ENCODE peak calls at places on chromosomes 1 and 21, in four cellular contexts. One of them, this sample, is unnamed.
A peak's percentile ranks its signal among the peaks of the same experiment; 100 is the strongest.

GRCh38 chr1:205449254-205449749 is 6.5 kb downstream of the BLACAT1 start:
- DNase-seq in H9: no peak
- DNase-seq in IMR-90: no peak
- DNase-seq in H1: no peak
- DNase-seq in this sample: peak; percentile 48

GRCh38 chr1:212359794-212360479 is 54.7 kb downstream of the PACC1 start:
- DNase-seq in H9: no peak
- DNase-seq in IMR-90: no peak
- DNase-seq in H1: no peak
- DNase-seq in this sample: no peak

GRCh38 chr1:110164951-110165350 is 14.7 kb downstream of the SLC6A17 start:
- DNase-seq in H9: no peak
- DNase-seq in IMR-90: no peak
- DNase-seq in H1: no peak
- DNase-seq in this sample: no peak

GRCh38 chr1:234281826-234282489 is 91.3 kb upstream of the COA6 start:
- DNase-seq in H9: no peak
- DNase-seq in IMR-90: no peak
- DNase-seq in H1: no peak
- DNase-seq in this sample: peak; percentile 90

GRCh38 chr1:100348549-100349144 is 3.7 kb upstream of the CDC14A start:
- DNase-seq in H9: no peak
- DNase-seq in IMR-90: no peak
- DNase-seq in H1: no peak
- DNase-seq in this sample: no peak

GRCh38 chr1:66944330-66945274 is 19.8 kb downstream of the MIER1 start:
- DNase-seq in H9: no peak
- DNase-seq in IMR-90: peak; percentile 85
- DNase-seq in H1: no peak
- DNase-seq in this sample: peak; percentile 55

GRCh38 chr1:56799605-56800398 is 19.4 kb downstream of the FYB2 start:
- DNase-seq in H9: no peak
- DNase-seq in IMR-90: peak; percentile 81
- DNase-seq in H1: no peak
- DNase-seq in this sample: no peak

GRCh38 chr1:216723274-216723780 is at the start of gene ESRRG:
- DNase-seq in H9: peak; percentile 90
- DNase-seq in IMR-90: peak; percentile 17
- DNase-seq in H1: peak; percentile 58
- DNase-seq in this sample: peak; percentile 83

GRCh38 chr1:30876451-30877204 is 31.9 kb downstream of the SDC3 start:
- DNase-seq in H9: no peak
- DNase-seq in IMR-90: no peak
- DNase-seq in H1: no peak
- DNase-seq in this sample: no peak

GRCh38 chr1:240611619-240612490 is at the start of gene GREM2:
- DNase-seq in H9: peak; percentile 74
- DNase-seq in IMR-90: peak; percentile 95
- DNase-seq in H1: no peak
- DNase-seq in this sample: peak; percentile 75

GRCh38 chr1:168628807-168629206 is 52.4 kb downstream of the XCL1 start:
- DNase-seq in H9: no peak
- DNase-seq in IMR-90: peak; percentile 5
- DNase-seq in H1: no peak
- DNase-seq in this sample: peak; percentile 2

GRCh38 chr1:207840380-207840779 is 70.5 kb downstream of the CD34 start:
- DNase-seq in H9: no peak
- DNase-seq in IMR-90: no peak
- DNase-seq in H1: no peak
- DNase-seq in this sample: no peak

GRCh38 chr1:18922319-18922726 is 20.0 kb upstream of the ALDH4A1 start:
- DNase-seq in H9: no peak
- DNase-seq in IMR-90: peak; percentile 85
- DNase-seq in H1: no peak
- DNase-seq in this sample: no peak

GRCh38 chr21:42438316-42439205 is 34.9 kb downstream of the UBASH3A start:
- DNase-seq in H9: no peak
- DNase-seq in IMR-90: no peak
- DNase-seq in H1: no peak
- DNase-seq in this sample: no peak

DNA sequence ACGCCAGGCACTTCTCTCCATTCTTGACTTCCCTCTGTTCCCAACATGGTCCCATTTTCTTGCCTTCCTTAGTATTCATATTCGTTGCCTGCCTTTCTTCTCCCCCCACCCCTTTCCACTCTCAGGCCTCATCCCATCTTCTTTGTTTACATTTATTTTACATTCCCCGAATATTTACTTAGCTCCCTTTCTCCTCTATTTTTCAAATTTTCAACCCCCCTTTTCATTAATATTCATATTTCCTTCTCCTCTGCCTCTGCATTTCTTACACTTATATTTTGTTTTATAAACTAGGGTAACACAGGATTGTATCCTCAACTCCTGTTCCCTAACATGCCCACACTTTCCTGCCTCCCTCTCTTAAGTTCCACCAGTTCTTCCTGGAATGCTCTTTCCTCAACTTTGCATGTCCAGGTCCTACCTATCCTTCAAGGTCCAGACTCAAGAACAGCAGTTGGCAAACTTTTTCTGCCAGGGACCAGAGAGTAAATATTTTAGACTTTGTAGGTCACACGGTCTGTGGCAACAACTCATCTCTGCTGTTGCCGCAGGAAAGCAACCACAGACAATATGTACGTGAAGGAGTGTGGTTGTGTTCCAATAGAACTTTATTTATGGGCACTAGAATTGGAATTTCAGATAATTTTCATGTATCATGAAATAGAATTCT is 29.8 kb upstream of the A3GALT2 start:
- DNase-seq in H9: no peak
- DNase-seq in IMR-90: no peak
- DNase-seq in H1: no peak
- DNase-seq in this sample: no peak
- H2AK5ac ChIP-seq in H9: no peak overlapping the region
- H2AK5ac ChIP-seq in IMR-90: peak overlapping the region; percentile 95
- H2AK5ac ChIP-seq in H1: no peak overlapping the region
- H2AK5ac ChIP-seq in this sample: no peak overlapping the region

DNA sequence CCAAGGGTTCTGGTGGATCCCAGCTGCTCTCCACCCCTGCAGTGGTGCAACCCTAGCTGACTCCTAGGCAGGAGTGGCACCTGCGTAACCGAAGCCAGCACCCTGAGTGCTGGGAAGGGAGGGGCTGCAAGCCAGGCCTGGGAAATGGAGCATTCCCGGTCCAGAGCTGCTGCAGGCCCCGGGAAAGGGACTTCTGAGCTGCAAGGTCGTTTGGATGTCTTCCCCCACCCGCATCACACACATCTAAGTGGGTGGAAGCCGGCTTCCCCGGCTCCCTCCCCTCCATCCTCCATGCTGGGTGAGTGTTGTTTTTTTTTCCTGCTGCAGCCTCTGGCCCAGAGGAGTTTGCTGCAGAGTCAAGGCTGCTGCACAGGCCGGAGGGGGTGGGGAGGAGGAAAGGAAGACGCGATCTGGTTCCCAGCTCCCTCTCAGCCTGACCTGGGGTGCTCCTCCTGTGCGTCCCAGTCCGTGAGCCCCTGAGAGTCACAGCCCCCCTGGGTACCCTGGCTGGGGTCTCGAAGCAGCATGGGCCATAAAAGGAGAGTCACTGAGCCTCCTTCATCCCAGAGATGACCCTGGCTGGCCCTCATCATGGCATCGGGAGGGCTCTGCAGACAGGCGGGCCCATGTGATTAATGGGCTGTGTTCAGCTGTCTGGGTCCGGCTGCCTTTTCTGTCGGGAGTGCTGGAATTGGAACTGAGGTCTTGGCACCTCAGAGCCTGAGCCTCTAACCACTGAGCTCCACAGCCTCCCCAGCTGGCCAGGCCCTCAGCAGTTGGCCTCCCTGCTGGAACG is 16.2 kb downstream of the H6PD start:
- DNase-seq in H9: no peak
- DNase-seq in IMR-90: peak; percentile 21
- DNase-seq in H1: no peak
- DNase-seq in this sample: no peak
- H3K56ac ChIP-seq in H9: no peak overlapping the region
- H3K56ac ChIP-seq in IMR-90: no peak overlapping the region
- H3K56ac ChIP-seq in H1: no peak overlapping the region
- H3K56ac ChIP-seq in this sample: peak overlapping the region; percentile 42

DNA sequence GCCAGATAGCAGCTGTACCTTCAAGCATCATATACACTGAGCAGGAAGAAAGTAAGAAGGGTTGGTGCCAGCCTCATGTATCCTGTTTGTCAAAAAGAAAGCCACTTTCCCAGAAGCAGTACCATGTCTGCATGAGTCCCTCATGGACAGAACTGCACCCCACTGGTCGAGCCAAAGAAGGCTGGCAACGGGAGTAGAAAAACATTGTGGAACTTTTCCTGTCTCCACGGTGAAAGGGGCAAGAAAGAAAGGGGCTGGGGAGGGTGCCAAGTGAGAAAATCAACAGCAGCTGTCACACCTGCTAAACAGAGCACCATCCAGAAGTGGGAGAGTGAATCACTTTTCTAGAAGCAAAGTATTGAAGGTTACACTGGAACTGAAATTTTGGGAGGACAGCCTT is 621.7 kb downstream of the LMO4 start:
- DNase-seq in H9: no peak
- DNase-seq in IMR-90: no peak
- DNase-seq in H1: no peak
- DNase-seq in this sample: no peak
- H2AK5ac ChIP-seq in H9: no peak overlapping the region
- H2AK5ac ChIP-seq in IMR-90: no peak overlapping the region
- H2AK5ac ChIP-seq in H1: no peak overlapping the region
- H2AK5ac ChIP-seq in this sample: no peak overlapping the region

DNA sequence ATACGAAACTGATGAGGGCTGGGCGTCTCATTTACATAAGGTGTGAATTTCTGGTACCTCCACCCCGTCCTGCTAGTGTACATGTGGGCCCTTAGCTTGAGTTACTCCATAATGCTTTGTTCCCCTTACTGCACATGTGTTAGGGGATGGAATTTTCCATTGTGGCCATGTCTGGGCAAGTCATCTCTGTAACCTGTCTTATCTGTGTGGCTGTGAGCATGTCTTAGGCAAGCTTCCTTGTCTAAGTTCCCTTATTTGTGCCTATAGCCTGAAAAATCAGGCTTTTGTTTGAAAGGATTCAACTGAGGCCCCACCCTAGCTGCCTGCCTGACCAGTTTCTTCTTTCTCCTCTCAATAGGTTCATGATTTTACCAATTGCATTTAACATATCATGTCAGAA is 184.2 kb downstream of the RASAL2 start:
- DNase-seq in H9: no peak
- DNase-seq in IMR-90: no peak
- DNase-seq in H1: no peak
- DNase-seq in this sample: no peak
- H3K56ac ChIP-seq in H9: no peak overlapping the region
- H3K56ac ChIP-seq in IMR-90: no peak overlapping the region
- H3K56ac ChIP-seq in H1: no peak overlapping the region
- H3K56ac ChIP-seq in this sample: no peak overlapping the region

DNA sequence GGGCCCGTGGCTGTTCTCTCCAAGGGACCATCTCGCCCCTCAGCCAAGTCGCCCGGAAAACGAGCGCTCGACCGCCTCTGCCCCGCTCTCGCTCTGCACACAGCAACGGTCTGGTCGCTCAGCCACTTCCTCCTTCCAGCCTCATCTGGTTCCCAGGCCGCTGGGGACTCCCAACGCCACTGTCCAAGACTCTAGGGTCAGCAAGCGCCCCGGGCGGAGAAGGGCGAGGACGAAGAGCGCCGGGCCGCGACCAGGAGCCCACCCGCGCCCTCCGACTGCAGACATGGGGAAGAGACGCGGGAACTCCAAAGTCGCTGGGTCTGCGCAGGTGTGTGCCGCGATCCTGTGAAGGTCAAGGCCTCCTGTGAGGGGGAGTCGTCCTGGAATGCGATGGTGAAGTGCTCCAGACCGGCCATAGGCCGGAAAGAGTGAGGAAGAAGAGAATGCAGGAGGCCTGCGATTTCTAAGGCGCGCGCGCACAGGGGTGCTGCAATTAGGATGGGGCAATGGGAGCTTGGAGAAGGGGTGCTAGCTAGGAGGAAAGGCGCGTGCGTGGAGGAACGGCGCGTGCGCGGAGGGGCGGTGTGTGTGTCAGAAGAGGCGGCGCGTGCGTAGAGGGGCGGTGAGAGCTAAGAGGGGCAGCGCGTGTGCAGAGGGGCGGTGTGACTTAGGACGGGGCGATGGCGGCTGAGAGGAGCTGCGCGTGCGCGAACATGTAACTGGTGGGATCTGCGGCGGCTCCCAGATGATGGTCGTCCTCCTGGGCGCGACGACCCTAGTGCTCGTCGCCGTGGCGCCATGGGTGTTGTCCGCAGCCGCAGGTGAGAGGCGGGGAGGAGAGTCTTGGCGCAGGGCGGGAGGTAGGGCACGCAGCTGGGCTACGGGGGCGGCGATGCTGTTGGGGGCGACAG is at the start of gene IFNAR1:
- DNase-seq in H9: peak; percentile 98
- DNase-seq in IMR-90: peak; percentile 98
- DNase-seq in H1: peak; percentile 91
- DNase-seq in this sample: peak; percentile 98
- H2AK5ac ChIP-seq in H9: no peak within 1 kb of the TSS
- H2AK5ac ChIP-seq in IMR-90: peak within 1 kb of the TSS; percentile 78
- H2AK5ac ChIP-seq in H1: no peak within 1 kb of the TSS
- H2AK5ac ChIP-seq in this sample: no peak within 1 kb of the TSS

GRCh38 chr1:51314974-51315373 is 15.4 kb downstream of the TTC39A start:
- DNase-seq in H9: no peak
- DNase-seq in IMR-90: no peak
- DNase-seq in H1: no peak
- DNase-seq in this sample: no peak

GRCh38 chr1:51320967-51321923 is 9.1 kb downstream of the TTC39A start:
- DNase-seq in H9: no peak
- DNase-seq in IMR-90: no peak
- DNase-seq in H1: no peak
- DNase-seq in this sample: no peak

GRCh38 chr1:51316764-51317120 is 13.6 kb downstream of the TTC39A start:
- DNase-seq in H9: no peak
- DNase-seq in IMR-90: no peak
- DNase-seq in H1: no peak
- DNase-seq in this sample: no peak

GRCh38 chr1:51316113-51316763 is 14.1 kb downstream of the TTC39A start:
- DNase-seq in H9: no peak
- DNase-seq in IMR-90: no peak
- DNase-seq in H1: no peak
- DNase-seq in this sample: no peak

DNA sequence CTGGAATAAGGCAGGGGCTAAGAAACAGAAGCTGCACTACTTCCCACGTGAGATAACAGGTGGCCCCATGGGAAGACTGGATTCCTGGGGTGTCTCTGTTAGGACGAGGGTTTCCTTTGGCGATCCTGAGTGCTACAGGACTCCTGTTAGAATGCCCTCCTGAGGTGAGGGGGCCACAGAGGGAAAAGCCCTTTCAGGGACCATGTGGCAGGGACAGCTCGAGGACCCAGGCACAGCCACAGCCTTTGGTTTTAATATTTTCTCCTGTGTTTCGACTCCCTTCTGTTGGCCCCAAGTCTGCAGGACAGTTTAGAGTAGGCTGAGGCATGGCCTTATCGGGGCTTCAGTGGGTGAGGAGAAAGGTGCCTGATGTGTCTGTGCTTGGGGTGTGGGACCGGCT is 12.6 kb downstream of the TTC39A start:
- DNase-seq in H9: no peak
- DNase-seq in IMR-90: no peak
- DNase-seq in H1: no peak
- DNase-seq in this sample: no peak
- H3K56ac ChIP-seq in H9: no peak overlapping the region
- H3K56ac ChIP-seq in IMR-90: no peak overlapping the region
- H3K56ac ChIP-seq in H1: no peak overlapping the region
- H3K56ac ChIP-seq in this sample: no peak overlapping the region